ENCODE peak calls at places on chromosomes 11 and 22, in six cellular contexts. Z is brain microvascular endothelial cell; I is K562; E is GM10248; Y is CD8-positive, alpha-beta memory T cell; K is stimulated activated CD4-positive, alpha-beta T cell treated with anti-CD3 and anti-CD28 coated beads, Interleukin-1b, Interleukin-23, amount 100 ng/mL, for 1 hour. C is an unnamed sample.

GRCh38 chr11:79438631-79439429 is 2.0 kb downstream of the TENM4 start:
- DNase-seq in Z (no peak), I (no peak), E (peak; percentile 39), Y (no peak), K (no peak), C (no peak)

GRCh38 chr11:665707-666281 is 28.7 kb downstream of the DRD4 start:
- DNase-seq in Z (no peak), I (peak; percentile 73), E (no peak), Y (no peak), K (no peak), C (no peak)

GRCh38 chr11:65808744-65809341 is 22.0 kb downstream of the OVOL1 start:
- DNase-seq in Z (no peak), I (no peak), E (no peak), Y (no peak), K (no peak), C (no peak)

GRCh38 chr22:24727218-24727851 is 47.2 kb downstream of the PIWIL3 start:
- DNase-seq in Z (peak; percentile 94), I (peak; percentile 33), E (no peak), Y (no peak), K (no peak), C (no peak)

GRCh38 chr22:46006379-46007002 is 29.5 kb upstream of the WNT7B start:
- DNase-seq in Z (peak; percentile 76), I (peak; percentile 83), E (peak; percentile 92), Y (peak; percentile 72), K (peak; percentile 78), C (no peak)

GRCh38 chr11:33722579-33723234 is 13.5 kb downstream of the CD59 start:
- DNase-seq in Z (peak; percentile 88), I (peak; percentile 40), E (peak; percentile 72), Y (no peak), K (no peak), C (no peak)

GRCh38 chr22:50329236-50329635 is 2.4 kb upstream of the DENND6B start:
- DNase-seq in Z (peak; percentile 38), I (no peak), E (no peak), Y (no peak), K (no peak), C (no peak)

GRCh38 chr11:68890490-68891231 is 13.0 kb downstream of the MRPL21 start:
- DNase-seq in Z (peak; percentile 94), I (no peak), E (no peak), Y (no peak), K (no peak), C (no peak)

GRCh38 chr11:44627911-44628729 is 62.7 kb downstream of the CD82 start:
- DNase-seq in Z (no peak), I (no peak), E (peak; percentile 60), Y (no peak), K (no peak), C (no peak)

GRCh38 chr11:66043008-66043906 is 5.7 kb downstream of the GAL3ST3 start:
- DNase-seq in Z (no peak), I (no peak), E (no peak), Y (no peak), K (no peak), C (no peak)

GRCh38 chr11:21814169-21814568 is 378.7 kb upstream of the ANO5 start:
- DNase-seq in Z (peak; percentile 0), I (no peak), E (no peak), Y (no peak), K (no peak), C (no peak)

GRCh38 chr22:28450109-28450508 is 229.5 kb downstream of the TTC28 start:
- DNase-seq in Z (no peak), I (no peak), E (no peak), Y (no peak), K (no peak), C (no peak)